ENCODE peak calls at places on chromosomes 1 and 21, in four cellular contexts. J is K562, N is GM12878, U is HCT116. G is an unnamed sample.

GRCh38 chr1:91148641-91149069 is 126.8 kb upstream of the ZNF644 start:
- DNase-seq in J (no peak), N (no peak), U (no peak), G (no peak)

GRCh38 chr1:207654320-207654719 is 9.4 kb downstream of the CR1L start:
- DNase-seq in J (no peak), N (no peak), U (no peak), G (no peak)

GRCh38 chr1:65440915-65441314 is 20.4 kb downstream of the LEPR start:
- DNase-seq in J (no peak), N (no peak), U (no peak), G (no peak)

GRCh38 chr1:240242601-240243144 is 151.0 kb downstream of the FMN2 start:
- DNase-seq in J (no peak), N (no peak), U (no peak), G (no peak)

GRCh38 chr1:244226440-244226839 is 175.4 kb downstream of the ZBTB18 start:
- DNase-seq in J (no peak), N (no peak), U (no peak), G (no peak)

GRCh38 chr1:27356628-27357280 is 10.0 kb downstream of the MAP3K6 start:
- DNase-seq in J (no peak), N (no peak), U (no peak), G (no peak)

GRCh38 chr1:18643154-18644012 is 12.7 kb downstream of the PAX7 start:
- DNase-seq in J (peak), N (no peak), U (no peak), G (no peak)

GRCh38 chr1:51425273-51425672 is 93.8 kb downstream of the EPS15 start:
- DNase-seq in J (no peak), N (no peak), U (no peak), G (no peak)

GRCh38 chr1:107220036-107220435 is 79.2 kb downstream of the NTNG1 start:
- DNase-seq in J (no peak), N (no peak), U (no peak), G (no peak)

DNA sequence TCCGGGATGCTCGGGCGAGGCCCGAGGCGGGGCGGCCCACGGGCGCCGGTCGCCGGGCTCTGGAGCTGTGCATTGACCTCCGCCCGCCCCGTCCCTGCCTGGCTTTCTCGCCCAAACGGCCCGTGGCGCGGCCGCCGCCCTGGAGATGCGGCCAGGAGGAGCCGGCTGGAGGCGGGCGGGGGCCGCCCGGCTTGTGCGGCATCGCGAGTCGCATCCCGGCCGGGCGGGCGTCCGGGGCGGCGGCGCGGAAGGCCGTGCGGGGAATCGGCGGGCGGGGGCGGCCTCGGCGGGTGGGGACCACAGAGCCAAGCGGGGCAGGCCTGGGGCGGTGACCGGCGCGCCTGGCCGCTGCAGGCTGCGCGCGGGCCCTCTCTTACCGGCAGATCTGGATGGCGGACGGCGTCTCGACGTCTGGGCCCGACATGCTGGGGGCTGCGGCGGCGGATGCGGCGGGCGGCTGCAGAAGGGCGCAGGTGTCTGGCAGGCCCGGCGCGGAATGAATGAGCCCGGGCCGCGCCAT is 627 bp downstream of the ACOT7 start:
- DNase-seq in J (peak), N (no peak), U (no peak), G (no peak)
- TF ChIP-seq SIN3A in J (no peak), N (peak), U (peak), G (peak)

GRCh38 chr1:11099310-11100148 is at the start of gene EXOSC10:
- DNase-seq in J (peak), N (peak), U (peak), G (peak)
- TF ChIP-seq REST in J (no peak), N (no peak), U (no peak), G (peak)

GRCh38 chr1:225909477-225909876 is 14.6 kb downstream of the PYCR2 start:
- DNase-seq in J (no peak), N (no peak), U (no peak), G (no peak)

GRCh38 chr1:225908773-225909172 is 15.3 kb downstream of the PYCR2 start:
- DNase-seq in J (no peak), N (no peak), U (no peak), G (no peak)

GRCh38 chr1:225914391-225914790 is 9.7 kb downstream of the PYCR2 start:
- DNase-seq in J (no peak), N (no peak), U (no peak), G (no peak)

GRCh38 chr1:225908013-225908640 is 15.9 kb downstream of the PYCR2 start:
- DNase-seq in J (no peak), N (no peak), U (no peak), G (no peak)

GRCh38 chr1:225911207-225912130 is 12.6 kb downstream of the PYCR2 start:
- DNase-seq in J (no peak), N (no peak), U (peak), G (no peak)
- H3K4me3 ChIP-seq in J (no peak), N (no peak), U (no peak), G (no peak)

GRCh38 chr1:1212780-1213152 is 1.2 kb downstream of the TNFRSF4 start:
- DNase-seq in J (no peak), N (no peak), U (no peak), G (no peak)

GRCh38 chr1:1215266-1215676 is 1.3 kb upstream of the TNFRSF4 start:
- DNase-seq in J (no peak), N (no peak), U (no peak), G (no peak)

GRCh38 chr1:1211541-1212511 is 2.1 kb downstream of the TNFRSF4 start:
- DNase-seq in J (no peak), N (no peak), U (no peak), G (no peak)

GRCh38 chr1:1213919-1214599 is at the start of gene TNFRSF4:
- DNase-seq in J (no peak), N (no peak), U (no peak), G (no peak)

DNA sequence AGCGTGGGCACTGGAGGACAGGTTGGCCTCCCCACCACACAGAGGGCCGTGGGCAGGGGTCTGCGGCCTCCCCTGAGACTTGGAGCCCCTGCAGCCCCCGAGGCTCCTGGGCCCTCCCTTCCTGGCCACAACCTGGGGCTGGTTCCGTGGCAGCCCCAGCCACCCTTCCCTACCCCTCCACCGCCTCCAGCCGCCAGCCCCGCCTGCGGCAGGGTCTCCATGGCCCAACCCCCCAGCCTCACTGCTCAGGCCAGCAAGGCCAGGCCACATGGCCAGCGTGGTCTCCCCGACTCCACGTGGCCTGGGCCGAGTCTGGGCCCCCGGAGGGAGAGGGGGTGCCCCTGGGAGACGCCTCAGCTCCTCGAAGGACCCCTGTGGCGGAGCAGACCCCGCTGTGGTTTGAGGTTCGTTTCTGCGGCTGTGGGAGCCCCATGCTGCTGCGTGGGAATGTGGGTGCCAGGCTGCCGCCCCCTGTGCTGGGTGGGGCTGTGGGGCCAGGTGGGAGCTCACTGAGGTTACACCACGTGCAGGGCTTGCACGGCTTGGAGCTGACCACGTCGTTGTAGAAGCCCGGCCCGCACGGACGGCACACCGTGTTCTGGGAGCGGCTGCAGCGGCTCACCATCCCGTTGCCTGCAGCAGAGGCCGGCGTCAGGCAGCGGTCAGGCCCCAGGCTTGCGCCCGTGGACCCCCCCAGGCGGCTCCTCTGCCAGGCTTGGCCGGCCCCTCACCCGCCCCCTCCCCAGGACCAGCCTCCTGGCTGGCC is 617 bp downstream of the TNFRSF4 start:
- DNase-seq in J (no peak), N (no peak), U (no peak), G (no peak)
- TF ChIP-seq SIN3A in J (no peak), N (no peak), U (no peak), G (no peak)

GRCh38 chr21:46436586-46436985 is 22.1 kb upstream of the DIP2A start:
- DNase-seq in J (no peak), N (no peak), U (no peak), G (no peak)
- TF ChIP-seq REST in J (no peak), N (no peak), U (no peak), G (no peak)

G was measured in Panc1.